ENCODE peak calls at places on chromosomes 7 and 10, in five cellular contexts. R, Z, P, M and L are unnamed samples.

GRCh38 chr7:2643386-2644229 is 11.8 kb downstream of the TTYH3 start:
- DNase-seq in P (peak), M (no peak), R (peak), Z (no peak), L (no peak)

GRCh38 chr10:44647877-44648542 is 263.1 kb upstream of the CXCL12 start:
- DNase-seq in M (no peak), Z (no peak), P (no peak), R (no peak), L (no peak)

GRCh38 chr7:2862831-2863361 is 18.8 kb upstream of the GNA12 start:
- DNase-seq in R (no peak), M (no peak), P (no peak), Z (no peak), L (no peak)

GRCh38 chr7:151076863-151077704 is 3.5 kb downstream of the FASTK start:
- DNase-seq in Z (no peak), R (no peak), M (no peak), P (no peak), L (no peak)

GRCh38 chr7:111982133-111982532 is 224.1 kb downstream of the DOCK4 start:
- DNase-seq in P (no peak), M (no peak), R (no peak), Z (no peak), L (no peak)

GRCh38 chr10:27822286-27822685 is 76.7 kb upstream of the MKX start:
- DNase-seq in R (no peak), P (no peak), Z (no peak), M (no peak), L (no peak)

GRCh38 chr7:11714676-11715075 is 117.3 kb downstream of the THSD7A start:
- DNase-seq in P (no peak), R (peak), Z (no peak), M (no peak), L (no peak)

GRCh38 chr7:99078416-99078815 is 65.5 kb downstream of the SMURF1 start:
- DNase-seq in R (no peak), P (no peak), Z (no peak), M (peak), L (no peak)

GRCh38 chr10:124127965-124128810 is 34.8 kb upstream of the CHST15 start:
- DNase-seq in M (no peak), P (no peak), R (no peak), Z (no peak), L (no peak)

GRCh38 chr10:4051011-4051407 is 266.0 kb upstream of the KLF6 start:
- DNase-seq in R (peak), Z (no peak), M (no peak), P (peak), L (peak)

GRCh38 chr10:123642293-123642692 is 23.9 kb upstream of the GPR26 start:
- DNase-seq in P (peak), M (no peak), Z (no peak), R (no peak), L (no peak)

GRCh38 chr10:68542046-68542445 is 14.7 kb upstream of the SLC25A16 start:
- DNase-seq in Z (no peak), M (no peak), P (no peak), R (no peak), L (no peak)

DNA sequence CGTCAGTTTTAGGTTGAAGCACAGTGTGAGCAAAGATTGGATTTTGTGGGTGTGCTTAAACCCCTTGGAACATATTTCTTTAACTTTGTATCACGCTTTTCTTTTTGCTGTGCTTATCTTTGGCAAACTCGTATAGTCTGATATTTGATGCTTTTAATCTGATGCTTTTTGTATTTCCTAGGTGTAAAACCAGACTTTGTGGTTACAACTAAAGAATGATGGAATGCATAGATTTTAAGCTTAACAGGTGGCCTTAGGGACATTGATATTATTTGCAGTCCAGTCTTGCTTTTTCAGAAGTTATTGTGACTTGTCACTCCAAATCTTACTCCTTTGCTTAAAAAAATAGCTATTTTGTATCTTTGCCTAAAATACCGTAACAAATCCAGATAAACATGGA is 1.3 kb downstream of the BTRC start:
- DNase-seq in P (no peak), Z (no peak), R (no peak), M (no peak), L (no peak)
- H3K27ac ChIP-seq in P (peak), Z (no peak), R (no peak), M (no peak), L (no peak)

GRCh38 chr10:43574035-43574892 is at the start of gene ZNF239:
- DNase-seq in Z (peak), R (peak), P (peak), M (peak), L (no peak)
- TF ChIP-seq POLR2A in Z (no peak), R (no peak), P (no peak), M (no peak), L (no peak)

DNA sequence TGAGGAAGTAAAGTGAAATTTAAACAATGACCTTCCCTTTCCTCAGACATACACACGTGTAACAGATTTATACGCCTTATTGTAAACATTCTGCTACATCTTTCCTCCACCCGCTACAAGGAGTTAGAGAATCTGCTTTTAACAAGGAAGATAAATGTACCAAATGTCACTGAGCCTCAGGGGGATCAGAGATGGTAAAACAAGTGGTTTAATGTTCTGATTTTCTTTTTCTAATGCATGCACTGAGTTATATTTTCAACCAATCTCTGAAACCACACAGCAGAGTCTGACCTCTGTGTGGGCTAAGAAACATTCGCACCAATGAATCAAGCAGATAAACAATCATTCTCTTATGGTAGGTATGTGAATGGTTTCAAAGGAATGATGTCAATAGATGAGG is 599.5 kb downstream of the ARL4A start:
- DNase-seq in M (no peak), Z (no peak), R (no peak), P (no peak), L (no peak)
- TF ChIP-seq POLR2AphosphoS5 in M (no peak), Z (no peak), R (no peak), P (no peak), L (no peak)

GRCh38 chr7:149869867-149870266 is 3.9 kb upstream of the ATP6V0E2 start:
- DNase-seq in Z (no peak), R (no peak), M (no peak), P (no peak), L (peak)

GRCh38 chr7:149869291-149869650 is 4.5 kb upstream of the ATP6V0E2 start:
- DNase-seq in Z (no peak), P (no peak), R (no peak), M (no peak), L (no peak)

GRCh38 chr7:149871576-149871975 is 2.2 kb upstream of the ATP6V0E2 start:
- DNase-seq in M (no peak), Z (no peak), R (no peak), P (no peak), L (no peak)

GRCh38 chr7:149870701-149871483 is 2.9 kb upstream of the ATP6V0E2 start:
- DNase-seq in Z (no peak), R (no peak), P (no peak), M (no peak), L (no peak)

DNA sequence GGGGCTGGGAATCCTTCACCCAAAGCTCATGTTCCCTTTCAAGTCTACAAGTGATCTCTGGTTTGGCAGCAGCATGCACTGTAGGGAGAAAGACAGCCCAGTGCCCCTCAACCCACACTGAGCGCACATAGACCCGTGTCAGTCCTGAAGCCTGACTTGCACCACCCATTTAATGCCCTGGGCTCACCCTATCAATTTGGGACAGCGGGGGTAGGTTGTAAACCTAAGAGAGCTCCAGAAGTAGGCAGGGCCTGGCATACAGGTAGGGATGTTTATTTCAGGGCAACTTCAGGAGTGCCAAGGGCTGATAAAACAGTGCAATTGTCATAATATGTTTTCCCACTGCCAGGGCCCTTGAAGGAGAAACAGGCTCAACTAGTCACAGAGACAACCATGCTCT is 3.5 kb upstream of the ATP6V0E2 start:
- DNase-seq in R (no peak), M (no peak), Z (no peak), P (no peak), L (no peak)
- H3K27ac ChIP-seq in R (no peak), M (no peak), Z (no peak), P (no peak), L (no peak)